ENCODE peak calls at places on chromosomes 1 and 21, in eight cellular contexts. One of them, this sample, is unnamed.

GRCh38 chr1:29682918-29683314 is 446.6 kb downstream of the PTPRU start:
- DNase-seq in fibroblast of mammary gland: no peak
- DNase-seq in mammary epithelial cell: no peak
- DNase-seq in MM.1S: no peak
- DNase-seq in HCT116: no peak
- DNase-seq in heart left ventricle: no peak
- DNase-seq in epithelial cell of proximal tubule: no peak
- DNase-seq in CD8-positive, alpha-beta T cell: no peak
- DNase-seq in this sample: no peak

GRCh38 chr1:19918057-19918456 is 5.4 kb downstream of the PLA2G2E start:
- DNase-seq in fibroblast of mammary gland: peak; percentile 80
- DNase-seq in mammary epithelial cell: peak; percentile 60
- DNase-seq in MM.1S: peak; percentile 66
- DNase-seq in HCT116: peak; percentile 75
- DNase-seq in heart left ventricle: peak; percentile 74
- DNase-seq in epithelial cell of proximal tubule: peak; percentile 18
- DNase-seq in CD8-positive, alpha-beta T cell: peak; percentile 73
- DNase-seq in this sample: peak; percentile 93

GRCh38 chr1:228363686-228364067 is 43.0 kb downstream of the TRIM11 start:
- DNase-seq in fibroblast of mammary gland: no peak
- DNase-seq in mammary epithelial cell: no peak
- DNase-seq in MM.1S: no peak
- DNase-seq in HCT116: no peak
- DNase-seq in heart left ventricle: peak; percentile 38
- DNase-seq in epithelial cell of proximal tubule: no peak
- DNase-seq in CD8-positive, alpha-beta T cell: no peak
- DNase-seq in this sample: no peak

GRCh38 chr1:15137807-15138206 is 15.7 kb upstream of the TMEM51 start:
- DNase-seq in fibroblast of mammary gland: no peak
- DNase-seq in mammary epithelial cell: no peak
- DNase-seq in MM.1S: no peak
- DNase-seq in HCT116: no peak
- DNase-seq in heart left ventricle: no peak
- DNase-seq in epithelial cell of proximal tubule: no peak
- DNase-seq in CD8-positive, alpha-beta T cell: no peak
- DNase-seq in this sample: no peak

GRCh38 chr1:170931650-170932049 is 3.7 kb upstream of the MROH9 start:
- DNase-seq in fibroblast of mammary gland: no peak
- DNase-seq in mammary epithelial cell: no peak
- DNase-seq in MM.1S: no peak
- DNase-seq in HCT116: no peak
- DNase-seq in heart left ventricle: no peak
- DNase-seq in epithelial cell of proximal tubule: no peak
- DNase-seq in CD8-positive, alpha-beta T cell: no peak
- DNase-seq in this sample: no peak

GRCh38 chr1:71106658-71107322 is 26.0 kb upstream of the ZRANB2 start:
- DNase-seq in fibroblast of mammary gland: peak; percentile 14
- DNase-seq in mammary epithelial cell: no peak
- DNase-seq in MM.1S: no peak
- DNase-seq in HCT116: no peak
- DNase-seq in heart left ventricle: no peak
- DNase-seq in epithelial cell of proximal tubule: no peak
- DNase-seq in CD8-positive, alpha-beta T cell: no peak
- DNase-seq in this sample: no peak

GRCh38 chr1:20848162-20848561 is 61.1 kb upstream of the HP1BP3 start:
- DNase-seq in fibroblast of mammary gland: peak; percentile 30
- DNase-seq in mammary epithelial cell: no peak
- DNase-seq in MM.1S: no peak
- DNase-seq in HCT116: peak; percentile 0
- DNase-seq in heart left ventricle: no peak
- DNase-seq in epithelial cell of proximal tubule: no peak
- DNase-seq in CD8-positive, alpha-beta T cell: no peak
- DNase-seq in this sample: no peak

GRCh38 chr1:35287807-35288640 is 19.5 kb downstream of the ZMYM4 start:
- DNase-seq in fibroblast of mammary gland: peak; percentile 78
- DNase-seq in mammary epithelial cell: peak; percentile 60
- DNase-seq in MM.1S: no peak
- DNase-seq in HCT116: no peak
- DNase-seq in heart left ventricle: no peak
- DNase-seq in epithelial cell of proximal tubule: peak; percentile 52
- DNase-seq in CD8-positive, alpha-beta T cell: no peak
- DNase-seq in this sample: no peak

GRCh38 chr1:46603858-46604549 is at the start of gene MKNK1:
- DNase-seq in fibroblast of mammary gland: peak; percentile 87
- DNase-seq in mammary epithelial cell: peak; percentile 93
- DNase-seq in MM.1S: peak; percentile 97
- DNase-seq in HCT116: peak; percentile 91
- DNase-seq in heart left ventricle: peak; percentile 97
- DNase-seq in epithelial cell of proximal tubule: peak; percentile 35
- DNase-seq in CD8-positive, alpha-beta T cell: peak; percentile 98
- DNase-seq in this sample: peak; percentile 99
- TF ChIP-seq CTCF in fibroblast of mammary gland: no peak
- TF ChIP-seq CTCF in mammary epithelial cell: no peak
- TF ChIP-seq CTCF in MM.1S: peak; percentile 7
- TF ChIP-seq CTCF in HCT116: no peak
- TF ChIP-seq CTCF in heart left ventricle: peak; percentile 45
- TF ChIP-seq CTCF in epithelial cell of proximal tubule: peak; percentile 14
- TF ChIP-seq CTCF in CD8-positive, alpha-beta T cell: no peak
- TF ChIP-seq CTCF in this sample: no peak

GRCh38 chr1:88463401-88463800 is 220.7 kb upstream of the PKN2 start:
- DNase-seq in fibroblast of mammary gland: no peak
- DNase-seq in mammary epithelial cell: no peak
- DNase-seq in MM.1S: no peak
- DNase-seq in HCT116: no peak
- DNase-seq in heart left ventricle: no peak
- DNase-seq in epithelial cell of proximal tubule: no peak
- DNase-seq in CD8-positive, alpha-beta T cell: no peak
- DNase-seq in this sample: no peak

GRCh38 chr1:88457197-88457596 is 226.9 kb upstream of the PKN2 start:
- DNase-seq in fibroblast of mammary gland: no peak
- DNase-seq in mammary epithelial cell: no peak
- DNase-seq in MM.1S: no peak
- DNase-seq in HCT116: no peak
- DNase-seq in heart left ventricle: no peak
- DNase-seq in epithelial cell of proximal tubule: no peak
- DNase-seq in CD8-positive, alpha-beta T cell: no peak
- DNase-seq in this sample: no peak

GRCh38 chr1:88466899-88467580 is 217.0 kb upstream of the PKN2 start:
- DNase-seq in fibroblast of mammary gland: no peak
- DNase-seq in mammary epithelial cell: no peak
- DNase-seq in MM.1S: no peak
- DNase-seq in HCT116: no peak
- DNase-seq in heart left ventricle: no peak
- DNase-seq in epithelial cell of proximal tubule: no peak
- DNase-seq in CD8-positive, alpha-beta T cell: no peak
- DNase-seq in this sample: no peak

GRCh38 chr1:88462481-88463261 is 221.4 kb upstream of the PKN2 start:
- DNase-seq in fibroblast of mammary gland: peak; percentile 23
- DNase-seq in mammary epithelial cell: peak; percentile 7
- DNase-seq in MM.1S: peak; percentile 30
- DNase-seq in HCT116: no peak
- DNase-seq in heart left ventricle: no peak
- DNase-seq in epithelial cell of proximal tubule: no peak
- DNase-seq in CD8-positive, alpha-beta T cell: no peak
- DNase-seq in this sample: no peak
- TF ChIP-seq CTCF in fibroblast of mammary gland: no peak
- TF ChIP-seq CTCF in mammary epithelial cell: no peak
- TF ChIP-seq CTCF in MM.1S: no peak
- TF ChIP-seq CTCF in HCT116: no peak
- TF ChIP-seq CTCF in heart left ventricle: no peak
- TF ChIP-seq CTCF in epithelial cell of proximal tubule: no peak
- TF ChIP-seq CTCF in CD8-positive, alpha-beta T cell: no peak
- TF ChIP-seq CTCF in this sample: no peak

GRCh38 chr1:47703981-47704596 is 266.2 kb downstream of the FOXD2 start:
- DNase-seq in fibroblast of mammary gland: peak; percentile 87
- DNase-seq in mammary epithelial cell: peak; percentile 39
- DNase-seq in MM.1S: no peak
- DNase-seq in HCT116: peak; percentile 15
- DNase-seq in heart left ventricle: no peak
- DNase-seq in epithelial cell of proximal tubule: no peak
- DNase-seq in CD8-positive, alpha-beta T cell: no peak
- DNase-seq in this sample: no peak
- TF ChIP-seq CTCF in fibroblast of mammary gland: peak; percentile 27
- TF ChIP-seq CTCF in mammary epithelial cell: peak; percentile 27
- TF ChIP-seq CTCF in MM.1S: no peak
- TF ChIP-seq CTCF in HCT116: peak; percentile 58
- TF ChIP-seq CTCF in heart left ventricle: no peak
- TF ChIP-seq CTCF in epithelial cell of proximal tubule: peak; percentile 50
- TF ChIP-seq CTCF in CD8-positive, alpha-beta T cell: no peak
- TF ChIP-seq CTCF in this sample: no peak

DNA sequence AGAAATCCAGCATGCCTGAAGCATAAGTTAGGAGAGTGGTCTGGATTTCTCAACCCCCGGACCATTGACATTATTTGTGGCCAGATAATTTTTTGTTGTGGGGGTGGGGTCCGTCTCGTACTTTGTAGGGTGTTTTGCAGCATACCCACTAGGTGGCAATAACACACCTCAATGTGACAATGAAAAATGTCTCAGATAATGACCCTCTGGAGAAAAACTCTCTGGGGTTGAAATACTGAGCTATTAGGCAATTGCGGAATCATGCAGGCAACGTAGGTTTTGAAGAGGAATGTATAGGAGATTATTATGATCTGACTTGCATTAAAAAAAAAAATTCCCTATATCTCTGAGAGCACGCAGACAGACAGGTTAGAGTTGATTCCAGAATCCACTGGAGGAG is 25.3 kb upstream of the RRP15 start:
- DNase-seq in fibroblast of mammary gland: no peak
- DNase-seq in mammary epithelial cell: peak; percentile 7
- DNase-seq in MM.1S: peak; percentile 55
- DNase-seq in HCT116: peak; percentile 7
- DNase-seq in heart left ventricle: no peak
- DNase-seq in epithelial cell of proximal tubule: no peak
- DNase-seq in CD8-positive, alpha-beta T cell: no peak
- DNase-seq in this sample: no peak
- TF ChIP-seq CTCF in fibroblast of mammary gland: peak; percentile 18
- TF ChIP-seq CTCF in mammary epithelial cell: peak; percentile 47
- TF ChIP-seq CTCF in MM.1S: peak; percentile 76
- TF ChIP-seq CTCF in HCT116: peak; percentile 26
- TF ChIP-seq CTCF in heart left ventricle: no peak
- TF ChIP-seq CTCF in epithelial cell of proximal tubule: peak; percentile 64
- TF ChIP-seq CTCF in CD8-positive, alpha-beta T cell: no peak
- TF ChIP-seq CTCF in this sample: peak; percentile 45

DNA sequence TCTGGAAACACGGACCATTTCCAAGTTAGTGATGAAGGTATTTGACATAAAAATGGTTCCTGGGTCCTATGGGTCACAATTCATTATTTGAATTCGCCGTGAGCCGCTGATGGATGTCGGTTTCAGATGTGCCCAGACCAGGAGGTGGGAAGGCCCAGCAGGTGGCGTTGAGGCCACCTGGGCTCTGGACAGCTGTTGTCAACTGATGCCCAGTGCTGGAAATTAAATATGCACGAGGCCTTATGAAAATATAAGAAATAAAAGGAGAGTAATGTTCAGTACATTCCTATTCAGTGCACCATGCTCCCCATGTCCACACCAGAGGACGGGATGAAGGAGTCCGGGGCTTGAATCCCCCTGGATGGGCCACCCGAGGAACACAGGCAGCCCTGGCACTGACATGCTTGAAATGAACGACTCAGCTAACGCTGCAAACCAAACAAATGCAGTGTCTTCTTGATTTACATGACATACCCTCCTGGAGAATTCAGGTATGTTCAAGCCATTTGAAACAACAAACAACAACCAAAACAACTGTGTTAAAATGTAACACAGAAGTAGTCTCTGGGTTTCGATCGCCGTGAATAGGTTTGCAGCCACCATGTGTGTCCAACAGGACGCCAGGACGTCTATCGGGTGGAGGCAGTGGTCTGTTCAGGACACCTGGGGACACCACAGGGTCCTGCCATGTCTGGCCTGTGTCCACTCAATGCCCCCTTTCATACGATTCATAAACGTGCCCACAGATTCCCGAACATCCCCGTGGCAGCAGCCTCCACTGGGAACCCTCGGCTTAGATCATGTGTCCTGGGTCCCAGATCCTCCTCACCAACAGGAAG is 6.1 kb downstream of the TFF3 start:
- DNase-seq in fibroblast of mammary gland: no peak
- DNase-seq in mammary epithelial cell: no peak
- DNase-seq in MM.1S: peak; percentile 32
- DNase-seq in HCT116: no peak
- DNase-seq in heart left ventricle: no peak
- DNase-seq in epithelial cell of proximal tubule: no peak
- DNase-seq in CD8-positive, alpha-beta T cell: no peak
- DNase-seq in this sample: no peak
- TF ChIP-seq CTCF in fibroblast of mammary gland: no peak
- TF ChIP-seq CTCF in mammary epithelial cell: no peak
- TF ChIP-seq CTCF in MM.1S: peak; percentile 52
- TF ChIP-seq CTCF in HCT116: no peak
- TF ChIP-seq CTCF in heart left ventricle: no peak
- TF ChIP-seq CTCF in epithelial cell of proximal tubule: peak; percentile 48
- TF ChIP-seq CTCF in CD8-positive, alpha-beta T cell: no peak
- TF ChIP-seq CTCF in this sample: no peak